ENCODE peak calls at places on chromosome 16, in eight cellular contexts. One of them, this sample, is unnamed.

GRCh38 chr16:50515218-50515617 is 33.0 kb upstream of the NKD1 start:
- DNase-seq in ACHN: no peak
- DNase-seq in mucosa of descending colon: no peak
- DNase-seq in M059J: no peak
- DNase-seq in glomerular endothelial cell: no peak
- DNase-seq in RWPE1: no peak
- DNase-seq in NCI-H1436: no peak
- DNase-seq in AG09319: no peak
- DNase-seq in this sample: no peak

GRCh38 chr16:87524407-87524806 is 31.6 kb upstream of the ZCCHC14 start:
- DNase-seq in NCI-H1436: no peak
- DNase-seq in AG09319: no peak
- DNase-seq in glomerular endothelial cell: no peak
- DNase-seq in M059J: no peak
- DNase-seq in ACHN: no peak
- DNase-seq in mucosa of descending colon: no peak
- DNase-seq in RWPE1: no peak
- DNase-seq in this sample: no peak

GRCh38 chr16:66695474-66695934 is 1.0 kb downstream of the CMTM4 start:
- DNase-seq in RWPE1: no peak
- DNase-seq in NCI-H1436: no peak
- DNase-seq in M059J: no peak
- DNase-seq in mucosa of descending colon: no peak
- DNase-seq in glomerular endothelial cell: no peak
- DNase-seq in AG09319: no peak
- DNase-seq in ACHN: peak
- DNase-seq in this sample: no peak

GRCh38 chr16:27924411-27925118 is 138.9 kb downstream of the GSG1L start:
- DNase-seq in RWPE1: peak
- DNase-seq in glomerular endothelial cell: no peak
- DNase-seq in AG09319: no peak
- DNase-seq in mucosa of descending colon: no peak
- DNase-seq in M059J: no peak
- DNase-seq in ACHN: no peak
- DNase-seq in NCI-H1436: no peak
- DNase-seq in this sample: no peak

GRCh38 chr16:4179020-4179419 is 62.8 kb upstream of the ADCY9 start:
- DNase-seq in NCI-H1436: no peak
- DNase-seq in AG09319: no peak
- DNase-seq in ACHN: no peak
- DNase-seq in glomerular endothelial cell: no peak
- DNase-seq in RWPE1: peak
- DNase-seq in mucosa of descending colon: no peak
- DNase-seq in M059J: no peak
- DNase-seq in this sample: no peak

GRCh38 chr16:12539185-12539929 is 264.3 kb downstream of the CPPED1 start:
- DNase-seq in M059J: peak
- DNase-seq in AG09319: no peak
- DNase-seq in glomerular endothelial cell: no peak
- DNase-seq in mucosa of descending colon: no peak
- DNase-seq in ACHN: no peak
- DNase-seq in NCI-H1436: no peak
- DNase-seq in RWPE1: no peak
- DNase-seq in this sample: peak

GRCh38 chr16:73616186-73616585 is 568.3 kb upstream of the ZFHX3 start:
- DNase-seq in RWPE1: peak
- DNase-seq in glomerular endothelial cell: no peak
- DNase-seq in ACHN: no peak
- DNase-seq in AG09319: no peak
- DNase-seq in M059J: peak
- DNase-seq in mucosa of descending colon: no peak
- DNase-seq in NCI-H1436: peak
- DNase-seq in this sample: no peak

GRCh38 chr16:68070249-68070725 is 14.9 kb upstream of the NFATC3 start:
- DNase-seq in M059J: no peak
- DNase-seq in glomerular endothelial cell: no peak
- DNase-seq in AG09319: no peak
- DNase-seq in ACHN: no peak
- DNase-seq in mucosa of descending colon: no peak
- DNase-seq in RWPE1: no peak
- DNase-seq in NCI-H1436: no peak
- DNase-seq in this sample: no peak

GRCh38 chr16:29852654-29853053 is 10.4 kb downstream of the CDIPT start:
- DNase-seq in AG09319: peak
- DNase-seq in mucosa of descending colon: no peak
- DNase-seq in glomerular endothelial cell: peak
- DNase-seq in NCI-H1436: no peak
- DNase-seq in M059J: peak
- DNase-seq in RWPE1: no peak
- DNase-seq in ACHN: no peak
- DNase-seq in this sample: no peak

GRCh38 chr16:1543085-1543896 is 9.8 kb downstream of the TMEM204 start:
- DNase-seq in glomerular endothelial cell: peak
- DNase-seq in AG09319: peak
- DNase-seq in NCI-H1436: no peak
- DNase-seq in M059J: peak
- DNase-seq in RWPE1: peak
- DNase-seq in mucosa of descending colon: no peak
- DNase-seq in ACHN: peak
- DNase-seq in this sample: peak

GRCh38 chr16:70694517-70695218 is 8.8 kb upstream of the MTSS2 start:
- DNase-seq in RWPE1: no peak
- DNase-seq in mucosa of descending colon: no peak
- DNase-seq in AG09319: no peak
- DNase-seq in NCI-H1436: no peak
- DNase-seq in ACHN: peak
- DNase-seq in glomerular endothelial cell: no peak
- DNase-seq in M059J: peak
- DNase-seq in this sample: no peak

GRCh38 chr16:75593825-75594820 is 27.9 kb downstream of the GABARAPL2 start:
- DNase-seq in NCI-H1436: peak
- DNase-seq in AG09319: peak
- DNase-seq in RWPE1: peak
- DNase-seq in glomerular endothelial cell: peak
- DNase-seq in mucosa of descending colon: no peak
- DNase-seq in ACHN: peak
- DNase-seq in M059J: peak
- DNase-seq in this sample: peak

This sample was measured in AG09309.